ENCODE peak calls at places on chromosomes 11 and 22, in five cellular contexts. One of them, this sample, is unnamed. For H3K4me1, the result is how much of the 10 kb centered on the place peaks cover.

GRCh38 chr11:61131998-61132555 is 29.1 kb downstream of the VPS37C start:
- DNase-seq in neural progenitor cell: no peak
- DNase-seq in right lobe of liver: no peak
- DNase-seq in MM.1S: no peak
- DNase-seq in tibial artery: no peak
- DNase-seq in this sample: no peak

GRCh38 chr11:30477061-30477460 is 109.1 kb downstream of the MPPED2 start:
- DNase-seq in tibial artery: no peak
- DNase-seq in MM.1S: no peak
- DNase-seq in right lobe of liver: no peak
- DNase-seq in neural progenitor cell: no peak
- DNase-seq in this sample: no peak

GRCh38 chr11:122984186-122985011 is 2.8 kb upstream of the BSX start:
- DNase-seq in right lobe of liver: no peak
- DNase-seq in tibial artery: no peak
- DNase-seq in neural progenitor cell: peak
- DNase-seq in MM.1S: no peak
- DNase-seq in this sample: no peak

GRCh38 chr11:2108675-2109481 is 30.3 kb downstream of the IGF2 start:
- DNase-seq in right lobe of liver: peak
- DNase-seq in MM.1S: no peak
- DNase-seq in tibial artery: no peak
- DNase-seq in neural progenitor cell: no peak
- DNase-seq in this sample: no peak

GRCh38 chr11:107757661-107758060 is 45.8 kb upstream of the SLN start:
- DNase-seq in tibial artery: no peak
- DNase-seq in right lobe of liver: no peak
- DNase-seq in neural progenitor cell: no peak
- DNase-seq in MM.1S: no peak
- DNase-seq in this sample: no peak

GRCh38 chr11:2305140-2305861 is 3.5 kb downstream of the TSPAN32 start:
- DNase-seq in MM.1S: peak
- DNase-seq in tibial artery: peak
- DNase-seq in neural progenitor cell: peak
- DNase-seq in right lobe of liver: peak
- DNase-seq in this sample: peak

GRCh38 chr11:77416357-77416756 is 57.5 kb downstream of the PAK1 start:
- DNase-seq in tibial artery: no peak
- DNase-seq in MM.1S: no peak
- DNase-seq in neural progenitor cell: no peak
- DNase-seq in right lobe of liver: no peak
- DNase-seq in this sample: no peak

GRCh38 chr11:86091566-86091965 is 22.7 kb upstream of the PICALM start:
- DNase-seq in neural progenitor cell: no peak
- DNase-seq in MM.1S: no peak
- DNase-seq in right lobe of liver: no peak
- DNase-seq in tibial artery: peak
- DNase-seq in this sample: no peak

GRCh38 chr11:63635762-63636465 is 21.7 kb upstream of the PLAAT3 start:
- DNase-seq in right lobe of liver: no peak
- DNase-seq in tibial artery: no peak
- DNase-seq in neural progenitor cell: peak
- DNase-seq in MM.1S: peak
- DNase-seq in this sample: no peak

GRCh38 chr11:78714539-78714938 is 139.9 kb upstream of the NARS2 start:
- DNase-seq in right lobe of liver: no peak
- DNase-seq in neural progenitor cell: no peak
- DNase-seq in tibial artery: no peak
- DNase-seq in MM.1S: no peak
- DNase-seq in this sample: no peak

GRCh38 chr11:120956710-120957500 is 67.0 kb upstream of the TBCEL start:
- DNase-seq in tibial artery: no peak
- DNase-seq in MM.1S: peak
- DNase-seq in right lobe of liver: no peak
- DNase-seq in neural progenitor cell: no peak
- DNase-seq in this sample: no peak

GRCh38 chr11:70243912-70244652 is 26.4 kb upstream of the PPFIA1 start:
- DNase-seq in neural progenitor cell: no peak
- DNase-seq in tibial artery: no peak
- DNase-seq in MM.1S: no peak
- DNase-seq in right lobe of liver: no peak
- DNase-seq in this sample: no peak

GRCh38 chr11:119977881-119978280 is 160.0 kb downstream of the TRIM29 start:
- DNase-seq in neural progenitor cell: no peak
- DNase-seq in right lobe of liver: no peak
- DNase-seq in MM.1S: no peak
- DNase-seq in tibial artery: no peak
- DNase-seq in this sample: no peak

GRCh38 chr11:81870066-81870412 is 863.6 kb downstream of the FAM181B start:
- DNase-seq in right lobe of liver: no peak
- DNase-seq in neural progenitor cell: no peak
- DNase-seq in MM.1S: no peak
- DNase-seq in tibial artery: no peak
- DNase-seq in this sample: no peak

GRCh38 chr11:119677840-119678239 is 51.2 kb downstream of the NECTIN1 start:
- DNase-seq in tibial artery: no peak
- DNase-seq in right lobe of liver: no peak
- DNase-seq in MM.1S: no peak
- DNase-seq in neural progenitor cell: no peak
- DNase-seq in this sample: no peak

GRCh38 chr11:2929511-2929879 is 275 bp upstream of the PHLDA2 start:
- DNase-seq in right lobe of liver: peak
- DNase-seq in neural progenitor cell: peak
- DNase-seq in MM.1S: no peak
- DNase-seq in tibial artery: peak
- DNase-seq in this sample: peak

GRCh38 chr22:23245045-23245798 is 64.9 kb downstream of the BCR start:
- DNase-seq in tibial artery: no peak
- DNase-seq in right lobe of liver: no peak
- DNase-seq in MM.1S: no peak
- DNase-seq in neural progenitor cell: no peak
- DNase-seq in this sample: no peak

GRCh38 chr11:844693-845644 is 2.3 kb downstream of the TSPAN4 start:
- DNase-seq in right lobe of liver: peak
- DNase-seq in neural progenitor cell: peak
- DNase-seq in MM.1S: no peak
- DNase-seq in tibial artery: peak
- DNase-seq in this sample: peak

GRCh38 chr11:610146-610801 is 5.5 kb downstream of the IRF7 start:
- DNase-seq in neural progenitor cell: no peak
- DNase-seq in tibial artery: no peak
- DNase-seq in right lobe of liver: no peak
- DNase-seq in MM.1S: no peak
- DNase-seq in this sample: peak

GRCh38 chr11:80593981-80594380 is 1153.2 kb upstream of the TENM4 start:
- DNase-seq in right lobe of liver: no peak
- DNase-seq in tibial artery: no peak
- DNase-seq in MM.1S: no peak
- DNase-seq in neural progenitor cell: no peak
- DNase-seq in this sample: no peak

GRCh38 chr22:48649031-48649430 is 1178.6 kb downstream of the BRD1 start:
- DNase-seq in tibial artery: no peak
- DNase-seq in right lobe of liver: no peak
- DNase-seq in MM.1S: no peak
- DNase-seq in neural progenitor cell: no peak
- DNase-seq in this sample: no peak

GRCh38 chr22:40567106-40567505 is 69.4 kb downstream of the MRTFA start:
- DNase-seq in MM.1S: no peak
- DNase-seq in right lobe of liver: no peak
- DNase-seq in neural progenitor cell: no peak
- DNase-seq in tibial artery: no peak
- DNase-seq in this sample: no peak

GRCh38 chr11:6843670-6844069 is 1.8 kb upstream of the OR10A5 start:
- DNase-seq in right lobe of liver: no peak
- DNase-seq in neural progenitor cell: peak
- DNase-seq in MM.1S: no peak
- DNase-seq in tibial artery: no peak
- DNase-seq in this sample: no peak

GRCh38 chr22:45105281-45105700 is 58.4 kb upstream of the NUP50 start:
- DNase-seq in right lobe of liver: no peak
- DNase-seq in MM.1S: no peak
- DNase-seq in neural progenitor cell: no peak
- DNase-seq in tibial artery: no peak
- DNase-seq in this sample: no peak

GRCh38 chr11:2927851-2928604 is 1.2 kb downstream of the PHLDA2 start:
- DNase-seq in neural progenitor cell: no peak
- DNase-seq in tibial artery: peak
- DNase-seq in right lobe of liver: peak
- DNase-seq in MM.1S: no peak
- DNase-seq in this sample: peak

GRCh38 chr22:35156945-35157344 is 91.0 kb downstream of the ISX start:
- DNase-seq in neural progenitor cell: no peak
- DNase-seq in right lobe of liver: no peak
- DNase-seq in MM.1S: no peak
- DNase-seq in tibial artery: no peak
- DNase-seq in this sample: peak

GRCh38 chr11:118636569-118637290 is 29.3 kb downstream of the PHLDB1 start:
- DNase-seq in neural progenitor cell: no peak
- DNase-seq in MM.1S: no peak
- DNase-seq in tibial artery: no peak
- DNase-seq in right lobe of liver: no peak
- DNase-seq in this sample: no peak

GRCh38 chr11:83002047-83002446 is 69.7 kb downstream of the RAB30 start:
- DNase-seq in MM.1S: no peak
- DNase-seq in tibial artery: no peak
- DNase-seq in neural progenitor cell: no peak
- DNase-seq in right lobe of liver: no peak
- DNase-seq in this sample: no peak
- H3K4me1 ChIP-seq in MM.1S: half or more
- H3K4me1 ChIP-seq in tibial artery: under half
- H3K4me1 ChIP-seq in neural progenitor cell: under half
- H3K4me1 ChIP-seq in right lobe of liver: under half
- H3K4me1 ChIP-seq in this sample: under half

DNA sequence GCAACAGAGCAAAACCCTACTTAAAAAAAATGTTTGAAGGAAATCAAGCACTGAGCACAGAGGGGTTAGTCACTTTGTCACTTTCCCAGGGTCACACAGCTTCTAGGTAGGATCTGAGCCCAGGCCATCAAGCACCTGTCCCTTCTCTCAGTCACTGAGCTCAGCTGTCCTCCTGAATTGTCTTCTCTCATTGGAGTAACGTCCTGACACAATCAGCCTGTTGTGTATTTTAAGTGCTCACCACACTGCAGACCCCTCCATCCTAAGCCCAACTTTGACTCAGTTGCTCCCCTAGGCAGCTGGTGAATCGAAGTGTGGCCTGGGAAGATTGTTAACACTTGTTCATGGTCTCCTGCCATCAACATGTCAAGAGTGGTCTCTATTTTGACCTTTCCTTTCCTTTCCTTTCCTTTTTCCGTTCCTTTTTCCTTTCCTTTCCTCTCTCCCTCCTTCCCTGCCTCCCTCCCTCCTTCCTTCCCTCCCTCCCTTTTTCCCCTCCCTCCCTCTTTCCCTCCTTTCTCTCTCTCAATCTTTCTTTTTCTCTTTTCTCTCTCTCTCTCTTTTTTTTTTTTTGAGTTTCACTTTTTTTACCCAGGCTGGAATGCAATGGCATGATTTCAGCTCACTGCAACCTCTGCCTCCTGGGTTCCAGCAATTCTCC is 76.1 kb downstream of the PIWIL3 start:
- DNase-seq in MM.1S: no peak
- DNase-seq in tibial artery: no peak
- DNase-seq in right lobe of liver: no peak
- DNase-seq in neural progenitor cell: no peak
- DNase-seq in this sample: no peak
- H3K27ac ChIP-seq in MM.1S: no peak
- H3K27ac ChIP-seq in tibial artery: no peak
- H3K27ac ChIP-seq in right lobe of liver: no peak
- H3K27ac ChIP-seq in neural progenitor cell: no peak
- H3K27ac ChIP-seq in this sample: peak

GRCh38 chr22:30970356-30970746 is 1.3 kb downstream of the TUG1 start:
- DNase-seq in right lobe of liver: no peak
- DNase-seq in tibial artery: no peak
- DNase-seq in neural progenitor cell: no peak
- DNase-seq in MM.1S: no peak
- DNase-seq in this sample: no peak
- H3K4me1 ChIP-seq in right lobe of liver: under half
- H3K4me1 ChIP-seq in tibial artery: under half
- H3K4me1 ChIP-seq in neural progenitor cell: under half
- H3K4me1 ChIP-seq in MM.1S: under half
- H3K4me1 ChIP-seq in this sample: under half

GRCh38 chr11:67542169-67542568 is 18.9 kb upstream of the CABP2 start:
- DNase-seq in tibial artery: no peak
- DNase-seq in neural progenitor cell: no peak
- DNase-seq in right lobe of liver: no peak
- DNase-seq in MM.1S: no peak
- DNase-seq in this sample: no peak

GRCh38 chr11:67543585-67543984 is 20.3 kb upstream of the CABP2 start:
- DNase-seq in right lobe of liver: no peak
- DNase-seq in MM.1S: no peak
- DNase-seq in neural progenitor cell: no peak
- DNase-seq in tibial artery: no peak
- DNase-seq in this sample: no peak

GRCh38 chr11:67541198-67541597 is 18.0 kb upstream of the CABP2 start:
- DNase-seq in right lobe of liver: no peak
- DNase-seq in neural progenitor cell: no peak
- DNase-seq in tibial artery: no peak
- DNase-seq in MM.1S: no peak
- DNase-seq in this sample: no peak

GRCh38 chr11:67544591-67545242 is 21.5 kb upstream of the CABP2 start:
- DNase-seq in right lobe of liver: no peak
- DNase-seq in MM.1S: no peak
- DNase-seq in tibial artery: no peak
- DNase-seq in neural progenitor cell: no peak
- DNase-seq in this sample: no peak

DNA sequence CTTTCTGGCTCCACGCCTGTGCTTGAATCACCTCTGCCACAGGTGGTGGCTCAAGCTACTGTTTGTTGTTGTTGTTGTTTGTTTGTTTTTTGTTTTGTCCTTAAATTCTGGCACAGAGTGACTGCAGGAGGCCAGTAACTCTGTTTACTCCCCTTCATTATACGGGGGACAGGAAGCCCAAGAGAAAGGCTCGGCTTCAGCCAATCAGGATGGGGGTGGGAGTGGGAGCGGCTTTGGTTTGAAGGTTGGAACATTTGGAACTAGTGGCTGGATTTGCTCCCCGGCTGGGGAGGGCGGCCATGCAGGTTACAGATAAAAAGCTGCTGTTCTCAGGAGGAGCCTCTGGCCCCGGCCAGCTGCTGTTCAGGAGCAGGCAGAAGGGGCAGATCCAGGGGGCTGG is 19.7 kb upstream of the CABP2 start:
- DNase-seq in MM.1S: no peak
- DNase-seq in neural progenitor cell: peak
- DNase-seq in right lobe of liver: no peak
- DNase-seq in tibial artery: no peak
- DNase-seq in this sample: no peak
- H3K27ac ChIP-seq in MM.1S: no peak
- H3K27ac ChIP-seq in neural progenitor cell: no peak
- H3K27ac ChIP-seq in right lobe of liver: no peak
- H3K27ac ChIP-seq in tibial artery: no peak
- H3K27ac ChIP-seq in this sample: no peak

DNA sequence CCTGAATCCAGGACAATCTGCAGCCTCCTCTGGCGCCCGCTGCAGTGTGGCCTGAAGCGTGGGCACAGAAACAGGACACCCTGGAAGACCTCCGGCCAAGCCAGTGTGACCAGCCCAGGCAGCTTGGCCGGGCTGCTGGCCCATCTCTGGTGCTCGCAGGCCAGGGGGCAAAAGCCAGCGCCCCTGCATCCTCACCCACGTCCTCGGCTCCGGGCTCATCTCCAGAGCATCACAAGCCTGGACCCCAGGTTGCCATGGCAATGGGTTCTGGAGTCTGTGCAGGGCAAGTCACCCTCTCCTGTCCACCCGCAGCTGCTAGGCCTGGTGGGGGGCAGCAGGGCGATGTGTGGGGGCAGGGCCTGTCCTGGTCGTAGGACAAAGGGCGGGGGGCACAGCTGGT is 9.3 kb upstream of the PDGFB start:
- DNase-seq in tibial artery: no peak
- DNase-seq in MM.1S: no peak
- DNase-seq in neural progenitor cell: no peak
- DNase-seq in right lobe of liver: no peak
- DNase-seq in this sample: no peak
- H3K4me1 ChIP-seq in tibial artery: under half
- H3K4me1 ChIP-seq in MM.1S: under half
- H3K4me1 ChIP-seq in neural progenitor cell: under half
- H3K4me1 ChIP-seq in right lobe of liver: under half
- H3K4me1 ChIP-seq in this sample: under half